ENCODE peak calls at places on chromosomes 5 and 9, in six cellular contexts. One of them, this sample, is unnamed.

GRCh38 chr5:1761453-1761755 is 38.2 kb downstream of the MRPL36 start:
- DNase-seq in AG10803: no peak
- DNase-seq in esophagus squamous epithelium: no peak
- DNase-seq in HepG2: no peak
- DNase-seq in heart left ventricle: no peak
- DNase-seq in M059J: no peak
- DNase-seq in this sample: no peak

GRCh38 chr9:5557606-5558587 is 47.6 kb downstream of the PDCD1LG2 start:
- DNase-seq in heart left ventricle: peak
- DNase-seq in AG10803: peak
- DNase-seq in M059J: no peak
- DNase-seq in HepG2: no peak
- DNase-seq in esophagus squamous epithelium: no peak
- DNase-seq in this sample: no peak

GRCh38 chr5:176849611-176850227 is 39.4 kb downstream of the UNC5A start:
- DNase-seq in heart left ventricle: peak
- DNase-seq in M059J: no peak
- DNase-seq in AG10803: no peak
- DNase-seq in HepG2: no peak
- DNase-seq in esophagus squamous epithelium: no peak
- DNase-seq in this sample: no peak

GRCh38 chr5:1748271-1748670 is 51.4 kb downstream of the MRPL36 start:
- DNase-seq in AG10803: no peak
- DNase-seq in esophagus squamous epithelium: no peak
- DNase-seq in heart left ventricle: no peak
- DNase-seq in M059J: no peak
- DNase-seq in HepG2: no peak
- DNase-seq in this sample: no peak

GRCh38 chr5:56447232-56447631 is 214.1 kb upstream of the ANKRD55 start:
- DNase-seq in AG10803: no peak
- DNase-seq in HepG2: peak
- DNase-seq in esophagus squamous epithelium: no peak
- DNase-seq in M059J: no peak
- DNase-seq in heart left ventricle: no peak
- DNase-seq in this sample: no peak

GRCh38 chr9:77864096-77864889 is 167.3 kb downstream of the GNAQ start:
- DNase-seq in esophagus squamous epithelium: no peak
- DNase-seq in AG10803: peak
- DNase-seq in HepG2: no peak
- DNase-seq in heart left ventricle: no peak
- DNase-seq in M059J: no peak
- DNase-seq in this sample: no peak

GRCh38 chr5:156380846-156381245 is 53.9 kb downstream of the SGCD start:
- DNase-seq in heart left ventricle: no peak
- DNase-seq in esophagus squamous epithelium: no peak
- DNase-seq in AG10803: peak
- DNase-seq in HepG2: no peak
- DNase-seq in M059J: peak
- DNase-seq in this sample: no peak

GRCh38 chr5:76818844-76819831 is at the start of gene F2RL1:
- DNase-seq in HepG2: peak
- DNase-seq in heart left ventricle: peak
- DNase-seq in AG10803: no peak
- DNase-seq in M059J: peak
- DNase-seq in esophagus squamous epithelium: no peak
- DNase-seq in this sample: peak

GRCh38 chr9:35700031-35700430 is 10.3 kb upstream of the TPM2 start:
- DNase-seq in AG10803: no peak
- DNase-seq in HepG2: no peak
- DNase-seq in esophagus squamous epithelium: no peak
- DNase-seq in M059J: no peak
- DNase-seq in heart left ventricle: peak
- DNase-seq in this sample: no peak

GRCh38 chr9:129860653-129861446 is 25.6 kb downstream of the USP20 start:
- DNase-seq in AG10803: no peak
- DNase-seq in esophagus squamous epithelium: no peak
- DNase-seq in HepG2: no peak
- DNase-seq in M059J: no peak
- DNase-seq in heart left ventricle: no peak
- DNase-seq in this sample: no peak

GRCh38 chr5:64759960-64760695 is 8.4 kb downstream of the SREK1IP1 start:
- DNase-seq in esophagus squamous epithelium: no peak
- DNase-seq in M059J: no peak
- DNase-seq in heart left ventricle: no peak
- DNase-seq in AG10803: no peak
- DNase-seq in HepG2: no peak
- DNase-seq in this sample: no peak

GRCh38 chr9:35954942-35955546 is 2.9 kb downstream of the OR2S2 start:
- DNase-seq in heart left ventricle: no peak
- DNase-seq in HepG2: peak
- DNase-seq in esophagus squamous epithelium: no peak
- DNase-seq in M059J: peak
- DNase-seq in AG10803: peak
- DNase-seq in this sample: peak

GRCh38 chr5:16539169-16539666 is 73.6 kb upstream of the ZNF622 start:
- DNase-seq in heart left ventricle: peak
- DNase-seq in esophagus squamous epithelium: no peak
- DNase-seq in M059J: peak
- DNase-seq in AG10803: peak
- DNase-seq in HepG2: peak
- DNase-seq in this sample: peak

GRCh38 chr5:1476181-1476966 is 31.1 kb upstream of the SLC6A3 start:
- DNase-seq in esophagus squamous epithelium: no peak
- DNase-seq in HepG2: no peak
- DNase-seq in heart left ventricle: peak
- DNase-seq in M059J: no peak
- DNase-seq in AG10803: no peak
- DNase-seq in this sample: peak

GRCh38 chr5:127298036-127298429 is 7.4 kb downstream of the MEGF10 start:
- DNase-seq in heart left ventricle: no peak
- DNase-seq in HepG2: no peak
- DNase-seq in M059J: no peak
- DNase-seq in esophagus squamous epithelium: no peak
- DNase-seq in AG10803: no peak
- DNase-seq in this sample: no peak

GRCh38 chr9:123686131-123686848 is 243.6 kb downstream of the DENND1A start:
- DNase-seq in esophagus squamous epithelium: no peak
- DNase-seq in heart left ventricle: no peak
- DNase-seq in AG10803: peak
- DNase-seq in HepG2: no peak
- DNase-seq in M059J: no peak
- DNase-seq in this sample: peak

GRCh38 chr5:145811834-145812625 is 23.1 kb downstream of the PRELID2 start:
- DNase-seq in HepG2: peak
- DNase-seq in AG10803: peak
- DNase-seq in heart left ventricle: no peak
- DNase-seq in M059J: peak
- DNase-seq in esophagus squamous epithelium: no peak
- DNase-seq in this sample: peak

GRCh38 chr9:86434039-86434726 is 80.0 kb upstream of the TUT7 start:
- DNase-seq in HepG2: peak
- DNase-seq in AG10803: peak
- DNase-seq in heart left ventricle: peak
- DNase-seq in M059J: peak
- DNase-seq in esophagus squamous epithelium: no peak
- DNase-seq in this sample: peak

This sample was measured in cerebellar cortex.